ENCODE peak calls at places on chromosomes 3 and 15, in five cellular contexts. J is AG09309, T is astrocyte of the spinal cord, N is NB4, V is Caco-2. M is an unnamed sample.

GRCh38 chr3:143252931-143253330 is 133.4 kb downstream of the CHST2 start:
- DNase-seq in J (peak), T (no peak), N (no peak), V (no peak), M (no peak)

GRCh38 chr3:64422192-64422591 is 196.9 kb upstream of the PRICKLE2 start:
- DNase-seq in J (no peak), T (no peak), N (no peak), V (no peak), M (no peak)

GRCh38 chr15:26438316-26438715 is 334.6 kb downstream of the GABRB3 start:
- DNase-seq in J (no peak), T (no peak), N (no peak), V (no peak), M (no peak)

GRCh38 chr15:95574053-95574452 is 756.4 kb upstream of the NR2F2 start:
- DNase-seq in J (no peak), T (no peak), N (no peak), V (no peak), M (no peak)

GRCh38 chr3:64133272-64133671 is 92.0 kb downstream of the PRICKLE2 start:
- DNase-seq in J (no peak), T (no peak), N (no peak), V (no peak), M (no peak)

GRCh38 chr3:80113331-80113730 is 345.5 kb upstream of the ROBO1 start:
- DNase-seq in J (no peak), T (no peak), N (no peak), V (no peak), M (no peak)

GRCh38 chr3:17494117-17494809 is 248.2 kb downstream of the TBC1D5 start:
- DNase-seq in J (no peak), T (no peak), N (no peak), V (no peak), M (no peak)

GRCh38 chr3:10745392-10745791 is 70.6 kb upstream of the SLC6A11 start:
- DNase-seq in J (no peak), T (no peak), N (no peak), V (no peak), M (no peak)

GRCh38 chr15:43868412-43868811 is 41.6 kb downstream of the WDR76 start:
- DNase-seq in J (no peak), T (no peak), N (no peak), V (no peak), M (no peak)

GRCh38 chr15:38646716-38647115 is 82.1 kb upstream of the RASGRP1 start:
- DNase-seq in J (no peak), T (no peak), N (no peak), V (no peak), M (no peak)

GRCh38 chr3:38968403-38968802 is 83.3 kb downstream of the SCN11A start:
- DNase-seq in J (no peak), T (no peak), N (no peak), V (no peak), M (no peak)

GRCh38 chr3:58564456-58565160 is 12.6 kb downstream of the FAM107A start:
- DNase-seq in J (peak), T (peak), N (no peak), V (no peak), M (no peak)

GRCh38 chr3:197456271-197457091 is 99.3 kb downstream of the BDH1 start:
- DNase-seq in J (peak), T (peak), N (peak), V (peak), M (peak)

GRCh38 chr3:125072749-125073404 is 17.1 kb upstream of the HEG1 start:
- DNase-seq in J (no peak), T (no peak), N (no peak), V (no peak), M (no peak)

GRCh38 chr3:165983284-165983683 is 146.1 kb upstream of the BCHE start:
- DNase-seq in J (no peak), T (peak), N (no peak), V (no peak), M (no peak)

GRCh38 chr3:152196782-152197181 is 71.9 kb upstream of the MBNL1 start:
- DNase-seq in J (no peak), T (no peak), N (peak), V (no peak), M (no peak)

GRCh38 chr3:139307072-139307491 is 36.7 kb upstream of the MRPS22 start:
- DNase-seq in J (no peak), T (no peak), N (no peak), V (no peak), M (no peak)

GRCh38 chr3:51004235-51004634 is 329.5 kb downstream of the DOCK3 start:
- DNase-seq in J (no peak), T (no peak), N (no peak), V (no peak), M (no peak)
- TF ChIP-seq CTCF in J (no peak), T (no peak), N (no peak), V (no peak), M (no peak)

DNA sequence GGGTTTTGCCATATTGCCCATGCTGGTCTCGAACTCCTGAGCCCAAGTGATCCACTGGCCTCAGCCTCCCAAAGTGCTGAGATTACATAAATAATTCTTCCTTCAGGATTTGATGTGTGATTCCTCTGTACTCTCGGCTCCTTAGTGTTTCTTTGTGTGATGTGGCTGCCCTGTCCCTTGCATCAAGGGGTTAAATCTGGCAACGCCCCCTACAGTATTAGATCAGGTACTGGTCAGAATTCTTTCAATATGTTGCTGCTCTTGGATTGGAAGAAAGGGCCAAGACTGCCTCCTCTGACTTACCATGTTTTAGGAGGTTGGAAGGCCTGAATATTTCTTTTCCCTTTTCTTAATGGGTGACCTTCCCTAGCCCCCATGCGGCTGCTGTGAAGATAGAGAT is 390.6 kb upstream of the WNT5A start:
- DNase-seq in J (no peak), T (no peak), N (peak), V (no peak), M (no peak)
- TF ChIP-seq CTCF in J (no peak), T (no peak), N (no peak), V (no peak), M (peak)

GRCh38 chr3:28053759-28054158 is 187.7 kb upstream of the CMC1 start:
- DNase-seq in J (peak), T (peak), N (no peak), V (no peak), M (no peak)

DNA sequence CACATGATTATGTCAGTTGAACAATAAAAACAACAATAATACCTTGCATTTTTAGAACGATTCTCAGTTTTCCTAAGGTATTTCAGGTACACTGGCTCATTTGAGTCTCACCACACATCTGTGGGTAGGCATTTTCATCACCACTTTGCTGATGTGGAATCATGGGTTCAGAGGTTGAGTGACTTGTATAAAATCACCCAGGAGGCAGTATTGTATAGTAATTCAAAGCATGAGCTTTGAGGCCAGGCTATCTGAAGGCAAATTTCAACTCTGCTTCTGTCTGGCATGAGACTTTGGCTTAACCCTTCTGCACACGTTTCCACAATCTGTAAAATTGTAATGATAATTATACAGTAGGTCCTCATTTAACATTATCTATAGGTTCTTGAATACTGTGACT is 183.9 kb upstream of the CMC1 start:
- DNase-seq in J (no peak), T (no peak), N (no peak), V (no peak), M (no peak)
- TF ChIP-seq CTCF in J (no peak), T (no peak), N (no peak), V (no peak), M (no peak)

GRCh38 chr3:192892981-192893827 is 24.5 kb downstream of the MB21D2 start:
- DNase-seq in J (peak), T (peak), N (peak), V (no peak), M (no peak)
- TF ChIP-seq CTCF in J (no peak), T (no peak), N (no peak), V (no peak), M (no peak)

GRCh38 chr3:108493862-108494261 is 16.5 kb downstream of the MYH15 start:
- DNase-seq in J (no peak), T (no peak), N (peak), V (no peak), M (no peak)
- TF ChIP-seq CTCF in J (peak), T (peak), N (peak), V (no peak), M (peak)

DNA sequence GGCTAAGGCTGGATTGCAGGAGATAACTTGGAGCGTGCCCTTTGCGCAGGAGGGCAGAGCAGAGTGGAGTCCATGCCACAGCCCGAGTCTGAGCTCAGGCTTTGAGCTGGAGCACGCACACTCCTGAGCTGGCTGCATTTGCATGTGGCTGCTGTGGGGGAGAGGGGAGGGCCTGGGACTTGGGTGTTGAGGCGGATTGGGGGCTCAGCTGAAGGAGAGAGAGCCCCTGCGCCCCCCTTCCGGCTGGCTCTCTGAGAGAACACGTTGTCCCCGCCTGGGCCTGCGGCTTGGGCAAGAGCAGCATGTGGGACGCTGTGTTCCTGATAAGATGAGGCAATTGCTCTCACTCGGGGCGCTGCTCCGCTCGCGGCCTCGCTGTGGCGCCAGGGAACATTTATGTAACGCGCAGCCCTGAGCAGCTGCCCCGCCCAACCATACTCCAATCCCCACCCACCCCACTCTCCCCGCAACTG is 39.1 kb downstream of the KLF13 start:
- DNase-seq in J (peak), T (peak), N (peak), V (no peak), M (peak)
- TF ChIP-seq CTCF in J (peak), T (peak), N (peak), V (no peak), M (peak)

DNA sequence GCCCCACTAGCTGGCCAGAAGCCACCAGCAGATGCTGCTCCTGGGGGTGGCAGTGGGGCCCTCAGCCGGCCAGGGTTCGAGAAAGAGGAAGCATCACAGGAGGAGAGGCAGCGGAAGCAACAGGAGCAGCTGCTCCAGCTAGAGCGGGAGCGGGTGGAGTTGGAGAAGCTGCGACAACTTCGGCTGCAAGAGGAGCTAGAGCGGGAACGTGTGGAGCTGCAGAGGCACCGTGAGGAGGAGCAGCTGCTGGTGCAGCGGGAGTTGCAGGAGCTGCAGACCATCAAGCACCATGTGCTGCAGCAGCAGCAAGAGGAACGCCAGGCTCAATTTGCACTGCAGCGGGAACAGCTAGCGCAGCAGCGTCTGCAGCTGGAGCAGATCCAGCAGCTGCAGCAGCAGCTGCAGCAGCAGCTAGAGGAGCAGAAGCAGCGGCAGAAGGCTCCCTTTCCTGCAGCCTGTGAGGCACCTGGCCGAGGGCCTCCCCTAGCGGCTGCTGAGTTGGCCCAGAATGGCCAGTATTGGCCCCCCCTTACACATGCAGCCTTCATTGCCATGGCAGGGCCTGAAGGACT is 17.5 kb upstream of the APEH start:
- DNase-seq in J (no peak), T (no peak), N (peak), V (no peak), M (no peak)
- TF ChIP-seq CTCF in J (peak), T (peak), N (no peak), V (peak), M (no peak)

DNA sequence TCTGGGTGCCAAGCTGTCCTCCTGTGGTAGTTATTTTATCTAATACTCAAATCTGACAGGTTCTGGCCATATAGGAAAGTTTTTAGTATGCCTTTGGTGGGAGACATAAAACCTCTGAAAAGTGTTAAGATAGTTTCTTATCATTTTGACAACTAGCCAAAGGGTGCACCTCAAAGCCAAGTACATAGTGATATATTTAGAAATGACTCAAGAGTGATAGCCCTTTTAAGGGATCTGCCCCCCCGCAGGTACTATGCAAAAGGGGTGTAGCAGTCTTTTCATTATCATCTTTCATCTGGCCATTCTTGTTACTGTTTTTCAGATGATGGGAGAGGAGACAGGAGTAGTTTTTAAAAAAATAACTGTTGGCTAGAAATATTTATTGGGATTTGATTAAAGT is 4.9 kb downstream of the PHLDB2 start:
- DNase-seq in J (no peak), T (no peak), N (no peak), V (no peak), M (no peak)
- TF ChIP-seq CTCF in J (no peak), T (no peak), N (no peak), V (no peak), M (no peak)

DNA sequence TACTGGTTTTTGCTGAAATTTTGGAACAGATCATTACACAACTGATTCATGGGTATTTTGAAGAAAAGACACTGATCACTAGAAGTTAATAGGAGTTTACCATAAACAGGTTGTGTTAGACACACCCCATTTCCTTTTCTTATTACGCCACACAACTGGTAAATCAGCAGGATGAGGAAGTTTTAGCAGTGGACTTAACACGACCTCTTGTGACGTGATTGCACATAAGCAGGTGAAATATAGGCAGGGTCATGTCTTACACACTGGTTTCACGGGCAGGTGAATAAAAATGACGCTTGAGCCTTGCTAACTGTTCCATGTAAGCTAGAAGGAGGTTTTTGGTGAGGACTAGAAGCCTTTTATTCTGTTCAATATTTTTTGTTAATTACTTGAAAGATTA is 27.1 kb upstream of the TPRG1 start:
- DNase-seq in J (no peak), T (no peak), N (peak), V (no peak), M (no peak)
- TF ChIP-seq CTCF in J (no peak), T (no peak), N (peak), V (peak), M (no peak)

DNA sequence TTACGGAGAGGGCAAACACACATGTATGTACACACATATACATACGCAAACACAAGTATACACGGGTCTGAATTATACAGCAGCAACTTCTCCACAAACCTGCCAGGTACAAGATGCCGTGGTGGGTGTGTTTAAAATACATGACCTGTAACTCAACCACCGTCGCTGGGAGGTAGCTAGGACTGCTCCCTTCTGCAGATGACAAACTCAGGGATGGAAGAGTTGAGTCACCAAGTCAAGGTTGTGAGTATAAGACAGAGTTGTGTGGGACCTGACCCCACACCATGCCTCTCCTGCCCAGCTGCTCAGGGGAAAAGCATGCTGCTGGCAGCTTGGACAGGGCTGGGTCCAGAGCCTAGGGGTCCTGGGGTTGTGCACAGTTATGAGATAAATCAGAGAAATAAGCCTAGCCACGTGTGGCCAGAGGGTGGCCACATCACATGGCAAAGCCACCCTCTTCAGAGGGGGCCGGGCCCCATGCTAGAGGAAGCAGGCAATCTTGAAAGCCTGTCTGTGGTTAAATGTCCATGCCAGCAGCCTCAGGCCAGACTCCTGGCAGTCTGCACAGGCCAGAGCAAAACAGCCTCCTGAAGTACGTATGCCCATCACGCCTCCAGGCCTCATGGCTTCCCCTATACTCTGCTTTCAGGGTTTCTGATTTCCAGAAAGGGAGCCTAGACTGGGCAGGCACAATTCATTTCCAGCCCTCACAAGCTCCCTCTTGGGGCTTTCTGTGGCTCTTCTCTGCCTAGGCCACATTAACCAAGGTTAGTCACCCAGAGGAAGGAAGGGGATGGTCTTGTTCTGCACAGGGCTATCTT is 107.7 kb upstream of the RPL32 start:
- DNase-seq in J (no peak), T (peak), N (peak), V (no peak), M (no peak)
- TF ChIP-seq CTCF in J (no peak), T (no peak), N (peak), V (no peak), M (no peak)